ENCODE peak calls at places on chromosomes 12 and 14, in seven cellular contexts. P is uterus, H is ovary, A is sigmoid colon, J is A549, X is Peyer's patch, C is IMR-90. L is an unnamed sample.

GRCh38 chr14:36271939-36272907 is 48.2 kb downstream of the MBIP start:
- DNase-seq in X (no peak), H (no peak), C (peak; percentile 5), A (no peak), J (no peak), P (no peak), L (no peak)

GRCh38 chr12:131948166-131948712 is 1.5 kb upstream of the EP400 start:
- DNase-seq in H (peak; percentile 10), C (no peak), J (no peak), A (peak; percentile 52), X (peak; percentile 17), P (no peak), L (no peak)

GRCh38 chr12:92224685-92225331 is 79.2 kb upstream of the BTG1 start:
- DNase-seq in C (peak; percentile 71), P (peak; percentile 85), J (peak; percentile 39), X (no peak), H (no peak), A (no peak), L (no peak)

GRCh38 chr14:88277205-88277604 is 45.9 kb downstream of the KCNK10 start:
- DNase-seq in H (no peak), C (no peak), P (no peak), A (no peak), X (no peak), J (no peak), L (no peak)

GRCh38 chr14:52844262-52845060 is 53.1 kb upstream of the GNPNAT1 start:
- DNase-seq in X (no peak), C (no peak), P (no peak), H (no peak), J (no peak), A (no peak), L (no peak)

GRCh38 chr14:90831821-90832220 is 15.6 kb upstream of the TTC7B start:
- DNase-seq in H (no peak), X (no peak), J (no peak), C (no peak), A (peak; percentile 41), P (no peak), L (peak; percentile 58)

GRCh38 chr12:8045952-8046944 is 13.7 kb downstream of the FOXJ2 start:
- DNase-seq in H (peak; percentile 82), P (peak; percentile 75), J (peak; percentile 84), C (peak; percentile 87), X (peak; percentile 93), A (peak; percentile 81), L (peak; percentile 91)

GRCh38 chr12:27970981-27971489 is 1.5 kb downstream of the PTHLH start:
- DNase-seq in J (no peak), C (no peak), H (no peak), A (no peak), X (no peak), P (no peak), L (no peak)

GRCh38 chr12:90043264-90043663 is 334.6 kb upstream of the ATP2B1 start:
- DNase-seq in H (no peak), X (no peak), C (peak; percentile 72), P (no peak), A (no peak), J (no peak), L (no peak)

DNA sequence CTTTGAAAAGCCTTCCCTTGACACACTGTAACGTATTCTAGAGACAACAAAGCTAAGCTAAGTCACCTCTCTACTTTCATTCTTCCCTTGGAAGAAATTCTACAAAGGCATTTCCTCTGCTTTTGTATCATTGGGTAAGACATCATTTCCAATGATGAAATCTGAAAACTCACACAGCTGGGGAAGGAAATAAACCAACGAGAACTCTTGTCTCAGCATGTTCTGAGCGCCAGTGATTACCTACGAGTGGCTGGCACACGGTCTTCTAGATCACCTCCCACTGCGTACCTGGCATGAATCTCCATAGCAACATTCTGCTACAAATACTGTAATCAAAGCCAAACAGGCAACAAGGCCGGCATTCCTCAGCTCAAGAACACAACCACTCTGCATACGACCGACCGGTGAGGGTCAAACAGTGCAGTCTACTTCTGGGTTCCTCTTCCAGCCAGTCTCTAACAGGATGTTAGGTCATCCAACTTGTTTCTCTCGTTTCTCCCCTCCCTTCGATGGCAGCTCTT is 7.6 kb downstream of the VPS37B start:
- DNase-seq in P (no peak), C (peak; percentile 69), H (no peak), X (peak; percentile 88), A (no peak), J (peak; percentile 84), L (no peak)
- TF ChIP-seq POLR2A in P (peak; percentile 6), C (no peak), H (no peak), X (peak; percentile 54), A (no peak), J (no peak), L (no peak)

GRCh38 chr12:121534495-121535148 is 46.2 kb downstream of the KDM2B start:
- DNase-seq in C (no peak), J (no peak), X (no peak), A (peak; percentile 48), H (no peak), P (no peak), L (no peak)
- TF ChIP-seq POLR2A in C (no peak), J (no peak), X (no peak), A (no peak), H (no peak), P (no peak), L (no peak)

DNA sequence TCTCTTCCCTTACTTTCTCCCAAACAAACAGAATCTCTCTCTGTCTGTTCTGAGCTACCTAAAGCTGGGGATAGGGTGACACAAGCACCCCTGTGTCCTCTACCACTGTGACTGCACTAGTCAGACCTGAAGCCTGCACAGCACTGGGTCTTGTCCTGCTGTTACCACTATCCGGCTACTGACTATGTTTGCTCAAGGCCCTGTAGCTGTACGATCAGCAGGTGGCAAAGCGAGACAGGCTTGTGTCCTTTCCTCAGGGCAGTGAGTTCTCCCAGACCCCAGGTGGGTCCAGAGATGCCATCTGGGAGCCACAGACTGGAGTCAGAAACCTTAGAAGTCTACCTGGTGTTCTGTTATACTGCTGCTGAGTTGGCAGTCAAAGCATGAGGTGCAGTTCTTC is 116.4 kb downstream of the NUBPL start:
- DNase-seq in J (no peak), C (no peak), A (no peak), H (no peak), X (no peak), P (no peak), L (no peak)
- TF ChIP-seq POLR2A in J (no peak), C (no peak), A (no peak), H (no peak), X (no peak), P (no peak), L (no peak)

GRCh38 chr12:23719493-23719892 is 230.0 kb downstream of the SOX5 start:
- DNase-seq in A (no peak), H (no peak), P (no peak), X (no peak), C (no peak), J (no peak), L (no peak)

GRCh38 chr12:23721268-23721667 is 228.2 kb downstream of the SOX5 start:
- DNase-seq in J (no peak), H (no peak), A (no peak), X (no peak), P (no peak), C (no peak), L (no peak)

DNA sequence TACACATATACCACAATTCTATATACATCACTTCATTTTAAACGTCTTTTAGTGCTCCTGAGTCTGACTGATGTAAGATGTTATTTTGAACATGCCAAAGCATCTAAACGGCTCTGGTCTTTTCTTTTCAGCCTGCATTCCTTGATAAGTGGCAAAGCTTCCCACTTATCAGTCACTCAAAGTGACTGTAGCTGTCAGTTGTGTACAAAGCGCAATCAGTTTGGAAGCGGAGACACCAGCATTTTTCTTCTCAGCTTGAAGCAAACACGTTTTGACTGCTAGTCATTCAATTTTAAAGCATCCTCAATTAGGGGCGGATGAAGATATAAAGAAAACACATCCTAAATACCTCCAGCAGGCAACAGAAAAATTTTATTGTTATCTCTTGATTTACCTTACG is 226.8 kb downstream of the SOX5 start:
- DNase-seq in X (no peak), P (no peak), A (no peak), C (no peak), H (no peak), J (no peak), L (no peak)
- TF ChIP-seq POLR2A in X (no peak), P (no peak), A (no peak), C (no peak), H (no peak), J (no peak), L (no peak)

GRCh38 chr12:47902131-47902639 is 2.6 kb downstream of the VDR start:
- DNase-seq in A (peak; percentile 39), H (no peak), J (no peak), P (no peak), C (no peak), X (peak; percentile 42), L (no peak)

GRCh38 chr12:47900101-47900479 is 4.7 kb downstream of the VDR start:
- DNase-seq in X (peak; percentile 66), C (no peak), A (peak; percentile 2), H (no peak), J (no peak), P (no peak), L (no peak)

GRCh38 chr12:47900480-47901129 is 4.2 kb downstream of the VDR start:
- DNase-seq in J (peak; percentile 63), C (no peak), H (no peak), P (no peak), X (peak; percentile 76), A (peak; percentile 41), L (no peak)

GRCh38 chr12:47903151-47903611 is 1.6 kb downstream of the VDR start:
- DNase-seq in X (peak; percentile 69), A (peak; percentile 63), J (no peak), H (no peak), P (no peak), C (peak; percentile 76), L (no peak)

DNA sequence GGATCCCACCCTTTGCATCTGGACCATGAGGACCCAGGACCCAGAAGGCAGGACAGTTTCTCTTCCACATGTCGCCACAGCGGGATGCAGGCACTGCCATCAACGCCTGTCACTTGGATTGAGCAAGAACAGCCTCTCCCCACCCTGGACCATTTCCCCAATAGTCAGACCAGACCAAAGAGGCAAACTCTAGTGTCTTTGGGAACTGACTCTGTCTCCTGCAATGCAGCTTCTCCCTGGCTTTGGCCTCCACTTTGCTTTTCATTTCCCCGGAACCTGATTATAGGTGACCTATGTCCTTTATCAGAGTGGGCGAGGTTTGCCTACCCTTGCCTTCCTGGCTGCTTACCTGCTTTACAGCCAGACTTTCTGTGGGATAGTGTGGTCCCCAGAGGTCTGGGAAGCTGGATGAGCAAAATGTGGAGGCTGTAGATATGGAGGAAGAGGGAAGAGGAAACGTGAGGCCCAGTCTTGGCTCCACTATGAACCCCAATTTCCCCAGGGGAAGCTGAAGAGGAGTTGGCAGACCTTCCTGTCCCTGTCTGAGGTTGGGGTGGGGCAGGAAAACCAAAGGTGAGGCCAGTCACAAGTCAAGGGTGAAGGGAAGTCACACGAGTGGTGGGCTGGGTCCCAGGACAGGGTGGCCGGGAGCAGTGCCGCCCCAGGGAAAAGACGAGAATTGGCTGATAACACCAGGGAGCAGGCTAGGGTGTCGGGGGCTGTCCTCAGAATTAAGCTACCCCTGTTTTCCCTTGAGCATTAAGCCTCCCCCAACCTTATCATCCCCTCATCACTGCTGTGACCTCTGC is 3.3 kb downstream of the VDR start:
- DNase-seq in X (peak; percentile 64), H (no peak), C (no peak), J (no peak), A (peak; percentile 52), P (no peak), L (no peak)
- TF ChIP-seq POLR2A in X (peak; percentile 48), H (no peak), C (no peak), J (no peak), A (no peak), P (no peak), L (no peak)